ENCODE peak calls at places on chromosomes 2 and 18, in five cellular contexts. Y, T, K, Z and S are unnamed samples.

GRCh38 chr2:38517284-38517683 is 85.4 kb downstream of the HNRNPLL start:
- DNase-seq in Y (no peak), T (no peak), K (no peak), Z (no peak), S (no peak)

GRCh38 chr18:75223687-75224347 is 13.2 kb downstream of the TSHZ1 start:
- DNase-seq in Y (no peak), T (no peak), K (no peak), Z (no peak), S (no peak)

GRCh38 chr2:47227532-47228166 is 72.5 kb upstream of the STPG4 start:
- DNase-seq in Y (no peak), T (no peak), K (no peak), Z (peak), S (no peak)

GRCh38 chr2:202035941-202036372 is 2.3 kb downstream of the FZD7 start:
- DNase-seq in Y (no peak), T (no peak), K (no peak), Z (no peak), S (no peak)

GRCh38 chr2:15930589-15931513 is 9.5 kb upstream of the MYCN start:
- DNase-seq in Y (no peak), T (no peak), K (no peak), Z (no peak), S (no peak)

GRCh38 chr2:53286336-53286735 is 481.3 kb upstream of the CHAC2 start:
- DNase-seq in Y (no peak), T (no peak), K (no peak), Z (no peak), S (no peak)

GRCh38 chr2:157468931-157469708 is 25.2 kb upstream of the CYTIP start:
- DNase-seq in Y (no peak), T (no peak), K (no peak), Z (no peak), S (peak)

GRCh38 chr2:17646096-17646554 is 105.6 kb downstream of the VSNL1 start:
- DNase-seq in Y (no peak), T (peak), K (no peak), Z (peak), S (peak)

GRCh38 chr2:55954306-55955035 is 30.9 kb upstream of the EFEMP1 start:
- DNase-seq in Y (no peak), T (no peak), K (no peak), Z (no peak), S (no peak)

GRCh38 chr2:166106431-166107015 is 21.3 kb downstream of the SCN1A start:
- DNase-seq in Y (no peak), T (no peak), K (no peak), Z (peak), S (peak)

GRCh38 chr2:195533771-195534642 is 123.0 kb upstream of the SLC39A10 start:
- DNase-seq in Y (peak), T (no peak), K (no peak), Z (peak), S (no peak)

GRCh38 chr2:171952748-171953147 is 30.5 kb downstream of the HAT1 start:
- DNase-seq in Y (no peak), T (no peak), K (no peak), Z (no peak), S (no peak)

GRCh38 chr2:199382091-199382490 is 75.6 kb downstream of the SATB2 start:
- DNase-seq in Y (no peak), T (no peak), K (no peak), Z (no peak), S (no peak)

GRCh38 chr18:74921057-74921820 is 287.7 kb downstream of the PTGR3 start:
- DNase-seq in Y (no peak), T (no peak), K (no peak), Z (no peak), S (no peak)

GRCh38 chr2:169222665-169223064 is 139.7 kb downstream of the LRP2 start:
- DNase-seq in Y (no peak), T (no peak), K (no peak), Z (no peak), S (peak)

GRCh38 chr2:26754539-26754938 is 9.5 kb upstream of the SLC35F6 start:
- DNase-seq in Y (no peak), T (no peak), K (no peak), Z (no peak), S (no peak)

GRCh38 chr2:48483916-48484315 is 46.0 kb upstream of the STON1 start:
- DNase-seq in Y (no peak), T (no peak), K (no peak), Z (no peak), S (no peak)

GRCh38 chr2:240966457-240966905 is 31.9 kb upstream of the SNED1 start:
- DNase-seq in Y (no peak), T (no peak), K (no peak), Z (no peak), S (no peak)

GRCh38 chr2:2840681-2841300 is 509.7 kb upstream of the MYT1L start:
- DNase-seq in Y (no peak), T (no peak), K (no peak), Z (no peak), S (no peak)

GRCh38 chr18:26215247-26215970 is 10.8 kb upstream of the TAF4B start:
- DNase-seq in Y (peak), T (no peak), K (no peak), Z (no peak), S (peak)

GRCh38 chr18:59139291-59139614 is 431 bp upstream of the SEC11C start:
- DNase-seq in Y (peak), T (peak), K (peak), Z (peak), S (peak)

GRCh38 chr18:49628993-49629795 is 67.3 kb downstream of the LIPG start:
- DNase-seq in Y (no peak), T (peak), K (no peak), Z (no peak), S (no peak)

GRCh38 chr2:19860022-19860421 is 41.8 kb downstream of the TTC32 start:
- DNase-seq in Y (no peak), T (no peak), K (no peak), Z (no peak), S (no peak)

GRCh38 chr2:127082974-127083373 is 24.0 kb downstream of the BIN1 start:
- DNase-seq in Y (no peak), T (no peak), K (no peak), Z (no peak), S (no peak)

GRCh38 chr2:9996321-9996720 is 44.8 kb downstream of the GRHL1 start:
- DNase-seq in Y (no peak), T (no peak), K (no peak), Z (no peak), S (no peak)

GRCh38 chr2:178870703-178871102 is 63.5 kb upstream of the TTN start:
- DNase-seq in Y (no peak), T (no peak), K (no peak), Z (no peak), S (no peak)

GRCh38 chr2:128458438-128458837 is 139.8 kb upstream of the HS6ST1 start:
- DNase-seq in Y (no peak), T (no peak), K (no peak), Z (peak), S (no peak)

GRCh38 chr2:225002039-225002655 is 40.1 kb downstream of the DOCK10 start:
- DNase-seq in Y (no peak), T (peak), K (peak), Z (peak), S (peak)

GRCh38 chr2:46493241-46493970 is 14.0 kb downstream of the TMEM247 start:
- DNase-seq in Y (no peak), T (no peak), K (peak), Z (no peak), S (no peak)